ENCODE peak calls at places on chromosomes 4 and X, in nine cellular contexts. G is A549, X is GM23338, C is GM12878, P is K562, B is HepG2, N is HL-60, D is HCT116, Q is SK-N-SH. E is an unnamed sample.

GRCh38 chr4:15318621-15319348 is 109.0 kb upstream of the C1QTNF7 start:
- DNase-seq in G (no peak), X (no peak), C (no peak), P (no peak), B (no peak), N (no peak), D (no peak), Q (no peak), E (no peak)

GRCh38 chrX:150841466-150842197 is 56.8 kb downstream of the CD99L2 start:
- DNase-seq in G (no peak), X (no peak), C (no peak), P (no peak), B (no peak), N (peak; percentile 58), D (no peak), Q (no peak), E (no peak)

GRCh38 chrX:20116087-20116574 is 576 bp downstream of the MAP7D2 start:
- DNase-seq in G (no peak), X (peak; percentile 51), C (no peak), P (no peak), B (no peak), N (no peak), D (no peak), Q (peak; percentile 64), E (no peak)

GRCh38 chr4:24690436-24690835 is 104.9 kb upstream of the SOD3 start:
- DNase-seq in G (no peak), X (no peak), C (no peak), P (no peak), B (no peak), N (no peak), D (no peak), Q (no peak), E (no peak)

GRCh38 chrX:45767021-45767491 is 566.4 kb upstream of the DIPK2B start:
- DNase-seq in G (no peak), X (no peak), C (no peak), P (no peak), B (no peak), N (no peak), D (no peak), Q (no peak), E (no peak)

GRCh38 chr4:118032691-118033090 is 1.6 kb upstream of the NDST3 start:
- DNase-seq in G (no peak), X (peak; percentile 30), C (no peak), P (no peak), B (no peak), N (no peak), D (peak; percentile 29), Q (peak; percentile 11), E (no peak)

GRCh38 chrX:145630081-145630480 is 187.5 kb upstream of the SLITRK2 start:
- DNase-seq in G (no peak), X (no peak), C (no peak), P (no peak), B (no peak), N (no peak), D (no peak), Q (no peak), E (no peak)

GRCh38 chr4:77852892-77853495 is 9.6 kb upstream of the MRPL1 start:
- DNase-seq in G (no peak), X (no peak), C (peak; percentile 13), P (no peak), B (no peak), N (no peak), D (no peak), Q (no peak), E (no peak)

GRCh38 chr4:6715704-6716017 is 313 bp upstream of the BLOC1S4 start:
- DNase-seq in G (no peak), X (no peak), C (no peak), P (no peak), B (no peak), N (no peak), D (no peak), Q (no peak), E (no peak)

GRCh38 chr4:159003420-159004253 is 99.2 kb upstream of the RAPGEF2 start:
- DNase-seq in G (no peak), X (no peak), C (no peak), P (peak; percentile 63), B (no peak), N (no peak), D (no peak), Q (no peak), E (no peak)

GRCh38 chrX:86014421-86014820 is 32.9 kb downstream of the CHM start:
- DNase-seq in G (no peak), X (no peak), C (no peak), P (no peak), B (no peak), N (no peak), D (no peak), Q (no peak), E (no peak)

GRCh38 chr4:4326136-4326535 is 36.1 kb downstream of the ZBTB49 start:
- DNase-seq in G (no peak), X (no peak), C (no peak), P (no peak), B (no peak), N (no peak), D (no peak), Q (no peak), E (no peak)

GRCh38 chr4:1207603-1208265 is 35.4 kb upstream of the SPON2 start:
- DNase-seq in G (no peak), X (peak; percentile 11), C (no peak), P (no peak), B (no peak), N (no peak), D (no peak), Q (peak; percentile 63), E (no peak)

GRCh38 chrX:28701222-28701621 is 114.0 kb downstream of the IL1RAPL1 start:
- DNase-seq in G (no peak), X (no peak), C (no peak), P (no peak), B (no peak), N (no peak), D (no peak), Q (no peak), E (no peak)

GRCh38 chr4:87058272-87059073 is 123.7 kb downstream of the AFF1 start:
- DNase-seq in G (no peak), X (peak; percentile 47), C (no peak), P (peak; percentile 67), B (no peak), N (no peak), D (peak; percentile 29), Q (no peak), E (peak; percentile 8)

GRCh38 chr4:156223985-156224384 is 270.3 kb upstream of the CTSO start:
- DNase-seq in G (no peak), X (no peak), C (no peak), P (no peak), B (no peak), N (no peak), D (no peak), Q (no peak), E (no peak)

GRCh38 chr4:100852326-100852725 is 334.5 kb upstream of the EMCN start:
- DNase-seq in G (no peak), X (no peak), C (no peak), P (no peak), B (no peak), N (no peak), D (no peak), Q (no peak), E (no peak)

GRCh38 chr4:100843897-100844296 is 326.1 kb upstream of the EMCN start:
- DNase-seq in G (no peak), X (no peak), C (no peak), P (no peak), B (no peak), N (no peak), D (no peak), Q (no peak), E (no peak)

GRCh38 chr4:100849319-100849718 is 331.5 kb upstream of the EMCN start:
- DNase-seq in G (no peak), X (no peak), C (no peak), P (no peak), B (no peak), N (no peak), D (no peak), Q (no peak), E (no peak)

DNA sequence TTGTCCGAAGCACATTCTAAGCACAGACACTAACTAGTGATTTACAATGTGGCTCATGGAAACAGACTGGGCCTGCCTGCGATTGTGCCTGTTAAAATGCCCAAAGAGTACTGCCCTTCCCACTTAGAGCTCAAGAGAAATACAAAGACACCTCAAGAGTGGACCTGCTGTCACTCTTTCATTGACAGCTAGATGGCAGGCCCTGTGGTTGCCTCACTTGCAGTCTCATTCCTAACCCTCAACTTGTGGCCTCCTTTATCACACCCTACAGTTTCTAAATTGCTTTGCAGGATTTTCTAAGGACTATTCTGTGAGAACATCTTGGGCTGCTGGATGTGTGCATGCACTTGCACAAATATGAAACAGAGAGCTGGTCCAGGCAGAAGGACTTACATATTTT is 331.0 kb upstream of the EMCN start:
- DNase-seq in G (no peak), X (peak; percentile 48), C (no peak), P (no peak), B (no peak), N (no peak), D (peak; percentile 38), Q (no peak), E (no peak)
- H3K27ac ChIP-seq in G (no peak overlapping the region), X (no peak overlapping the region), C (no peak overlapping the region), P (no peak overlapping the region), B (no peak overlapping the region), N (no peak overlapping the region), D (no peak overlapping the region), Q (no peak overlapping the region), E (no peak overlapping the region)

GRCh38 chr4:17719106-17719505 is 62.3 kb downstream of the FAM184B start:
- DNase-seq in G (no peak), X (no peak), C (no peak), P (no peak), B (no peak), N (no peak), D (no peak), Q (no peak), E (no peak)
- TF ChIP-seq REST in G (no peak), X (no peak), C (no peak), P (no peak), B (no peak), N (no peak), D (no peak), Q (no peak), E (no peak)

GRCh38 chrX:24333371-24333770 is 19.5 kb upstream of the SUPT20HL2 start:
- DNase-seq in G (no peak), X (no peak), C (no peak), P (no peak), B (no peak), N (no peak), D (no peak), Q (no peak), E (no peak)

GRCh38 chrX:24334473-24334872 is 20.6 kb upstream of the SUPT20HL2 start:
- DNase-seq in G (no peak), X (no peak), C (no peak), P (no peak), B (no peak), N (no peak), D (no peak), Q (no peak), E (no peak)

GRCh38 chrX:24332868-24333267 is 19.0 kb upstream of the SUPT20HL2 start:
- DNase-seq in G (no peak), X (no peak), C (no peak), P (no peak), B (no peak), N (no peak), D (no peak), Q (no peak), E (no peak)
- H3K27ac ChIP-seq in G (no peak overlapping the region), X (no peak overlapping the region), C (no peak overlapping the region), P (no peak overlapping the region), B (no peak overlapping the region), N (no peak overlapping the region), D (no peak overlapping the region), Q (peak overlapping the region; percentile 46), E (no peak overlapping the region)

GRCh38 chrX:110568396-110568795 is 209.7 kb downstream of the RTL9 start:
- DNase-seq in G (no peak), X (no peak), C (no peak), P (no peak), B (no peak), N (no peak), D (no peak), Q (no peak), E (no peak)

GRCh38 chrX:110569506-110569905 is 210.9 kb downstream of the RTL9 start:
- DNase-seq in G (no peak), X (no peak), C (no peak), P (no peak), B (no peak), N (no peak), D (no peak), Q (no peak), E (no peak)
- TF ChIP-seq REST in G (no peak), X (no peak), C (no peak), P (no peak), B (no peak), N (no peak), D (no peak), Q (no peak), E (no peak)

E was measured in Panc1.